ENCODE peak calls at places on chromosomes 13 and 19, in six cellular contexts. G is H9, M is IMR-90, U is mesenchymal stem cell, S is H1, Q is trophoblast cell. B is an unnamed sample.

GRCh38 chr19:16957151-16957662 is 68.4 kb downstream of the F2RL3 start:
- DNase-seq in U (no peak), M (no peak), S (no peak), G (no peak), Q (no peak), B (no peak)

GRCh38 chr19:29537181-29537580 is 11.4 kb downstream of the VSTM2B start:
- DNase-seq in U (no peak), S (no peak), M (no peak), Q (no peak), G (peak), B (no peak)

GRCh38 chr13:89900104-89900760 is 1447.3 kb upstream of the MIR17HG start:
- DNase-seq in U (no peak), S (no peak), Q (no peak), G (no peak), M (no peak), B (no peak)

GRCh38 chr19:7738023-7738422 is 6.1 kb upstream of the CLEC4G start:
- DNase-seq in G (no peak), U (no peak), Q (no peak), M (no peak), S (no peak), B (no peak)

GRCh38 chr19:15210323-15210774 is 9.6 kb upstream of the NOTCH3 start:
- DNase-seq in S (no peak), U (peak), G (no peak), Q (peak), M (peak), B (no peak)

GRCh38 chr19:13091400-13092161 is 11.1 kb downstream of the LYL1 start:
- DNase-seq in M (peak), U (peak), S (no peak), Q (no peak), G (peak), B (no peak)

GRCh38 chr19:47615230-47615629 is 6.3 kb downstream of the BICRA start:
- DNase-seq in S (no peak), M (no peak), G (no peak), U (no peak), Q (no peak), B (no peak)

GRCh38 chr13:30332516-30333165 is 25.3 kb upstream of the KATNAL1 start:
- DNase-seq in U (no peak), M (no peak), G (no peak), S (no peak), Q (no peak), B (no peak)

GRCh38 chr13:25192489-25192888 is 20.4 kb upstream of the AMER2 start:
- DNase-seq in Q (no peak), M (no peak), S (no peak), U (no peak), G (no peak), B (no peak)

GRCh38 chr19:3785464-3785937 is 680 bp downstream of the MATK start:
- DNase-seq in G (no peak), Q (no peak), U (no peak), S (no peak), M (no peak), B (no peak)

GRCh38 chr13:105918842-105919741 is 616.4 kb downstream of the EFNB2 start:
- DNase-seq in S (no peak), M (peak), Q (peak), G (peak), U (peak), B (no peak)

GRCh38 chr13:45162821-45163220 is 38.0 kb downstream of the KCTD4 start:
- DNase-seq in Q (peak), U (peak), S (no peak), M (peak), G (no peak), B (no peak)

GRCh38 chr19:45767410-45767880 is 1.6 kb downstream of the SIX5 start:
- DNase-seq in G (peak), U (peak), M (peak), Q (peak), S (no peak), B (peak)

GRCh38 chr13:76723551-76724232 is 162.5 kb downstream of the KCTD12 start:
- DNase-seq in U (peak), G (peak), S (peak), M (peak), Q (peak), B (no peak)

GRCh38 chr19:12794936-12795335 is 3.6 kb downstream of the JUNB start:
- DNase-seq in Q (peak), M (peak), S (no peak), G (no peak), U (peak), B (no peak)

DNA sequence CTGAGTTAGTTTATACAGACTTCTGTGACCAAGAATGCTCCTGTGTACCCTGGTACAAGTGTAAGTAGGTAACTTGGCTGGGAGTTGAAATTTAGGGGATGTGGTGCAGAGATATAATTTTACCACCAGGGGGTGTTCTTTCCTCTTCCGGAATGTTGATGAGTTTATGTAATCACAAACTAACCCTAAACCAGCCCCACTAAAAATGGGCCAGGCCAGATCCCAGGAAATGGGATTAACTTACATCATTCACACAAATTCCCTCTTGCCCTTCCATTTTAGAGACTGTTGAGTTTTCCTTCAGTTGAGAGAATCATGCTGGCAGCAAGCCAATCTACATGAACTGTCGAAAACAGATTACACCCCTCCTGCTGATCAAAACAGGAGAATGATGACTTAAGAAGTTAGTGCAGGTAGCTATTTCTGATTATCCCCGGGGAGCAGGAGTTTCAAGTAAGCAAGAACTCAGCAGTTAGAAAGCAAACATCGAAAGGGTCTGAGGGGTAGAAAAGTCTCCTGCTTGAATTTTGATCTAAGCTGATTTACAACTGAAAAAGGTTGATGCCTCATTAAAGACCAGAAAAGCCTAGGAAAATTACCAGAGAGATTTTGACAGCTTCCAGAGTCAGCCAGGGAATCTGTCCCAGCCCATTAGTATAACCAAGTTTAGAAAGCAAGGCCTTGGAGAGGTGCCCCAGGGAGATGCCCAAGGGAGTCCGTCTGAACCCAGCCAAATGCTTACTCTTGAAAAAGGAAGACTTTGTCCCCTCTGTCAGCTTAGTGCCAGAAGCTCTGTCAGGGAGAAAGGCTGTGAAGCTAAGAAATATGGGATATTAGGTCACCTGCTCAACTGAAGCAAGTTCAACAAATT is 32.3 kb upstream of the MED4 start:
- DNase-seq in U (peak), G (peak), M (peak), Q (peak), S (peak), B (peak)
- H4K8ac ChIP-seq in U (peak), G (no peak), M (no peak), Q (peak), S (no peak), B (no peak)

DNA sequence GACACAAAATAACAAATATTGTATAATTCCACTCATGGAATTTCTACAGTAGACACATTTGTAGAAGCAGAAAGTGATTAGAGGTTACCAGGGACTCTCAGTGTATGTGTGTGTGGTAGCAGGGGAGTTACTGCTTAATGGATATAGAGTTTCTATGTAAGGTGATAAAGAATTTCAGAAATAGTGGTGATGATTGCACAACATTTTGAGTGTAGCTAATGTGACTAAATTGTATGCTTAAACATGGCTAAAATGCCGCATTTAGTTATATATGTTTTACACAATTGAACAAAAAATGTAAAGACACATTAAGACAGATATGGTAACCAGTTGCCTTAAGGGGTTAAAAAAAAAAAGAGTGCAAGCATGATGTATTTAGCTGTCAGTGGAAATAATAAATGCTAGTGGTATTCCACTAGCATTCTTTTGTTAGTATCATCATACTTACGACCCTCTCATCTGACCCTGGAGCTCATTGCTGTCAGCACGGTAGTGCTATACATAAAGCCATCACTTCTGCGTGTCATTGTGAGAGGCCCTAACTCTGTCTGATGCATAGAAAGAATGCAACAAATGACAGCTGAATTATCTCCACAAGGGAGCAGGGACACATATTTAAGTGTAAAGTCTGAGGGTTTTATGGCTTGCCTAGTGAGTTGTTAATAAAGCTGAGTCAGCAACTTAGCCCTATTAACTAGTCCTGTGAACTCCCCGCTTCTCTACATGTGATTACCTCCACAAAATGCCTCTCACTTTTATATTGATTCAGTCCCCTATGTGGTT is 134.1 kb upstream of the RXFP2 start:
- DNase-seq in U (no peak), S (no peak), M (no peak), Q (no peak), G (no peak), B (no peak)
- H3K4me2 ChIP-seq in U (no peak), S (no peak), M (no peak), Q (no peak), G (no peak), B (no peak)

GRCh38 chr19:55261671-55262126 is 2.9 kb upstream of the PPP6R1 start:
- DNase-seq in G (peak), Q (no peak), M (no peak), U (no peak), S (no peak), B (no peak)

GRCh38 chr19:55258828-55259539 is at the start of gene PPP6R1:
- DNase-seq in Q (peak), U (peak), M (peak), S (peak), G (peak), B (peak)

GRCh38 chr19:55258476-55258827 is 365 bp downstream of the PPP6R1 start:
- DNase-seq in U (peak), Q (no peak), G (no peak), S (no peak), M (no peak), B (no peak)

GRCh38 chr19:55257461-55258411 is 1.1 kb downstream of the PPP6R1 start:
- DNase-seq in Q (peak), S (no peak), U (peak), M (peak), G (no peak), B (no peak)

GRCh38 chr19:55259540-55260210 is 858 bp upstream of the PPP6R1 start:
- DNase-seq in M (no peak), Q (no peak), S (no peak), G (no peak), U (no peak), B (no peak)
- H4K8ac ChIP-seq in M (peak), Q (peak), S (peak), G (no peak), U (peak), B (no peak)

GRCh38 chr13:40432018-40432978 is 234.1 kb downstream of the FOXO1 start:
- DNase-seq in Q (no peak), G (no peak), M (no peak), U (no peak), S (no peak), B (no peak)

GRCh38 chr13:40428354-40428753 is 238.1 kb downstream of the FOXO1 start:
- DNase-seq in S (no peak), Q (no peak), G (no peak), U (no peak), M (no peak), B (no peak)

GRCh38 chr13:40434516-40435397 is 231.7 kb downstream of the FOXO1 start:
- DNase-seq in G (no peak), S (no peak), Q (no peak), M (no peak), U (no peak), B (no peak)

GRCh38 chr13:40433577-40433976 is 232.9 kb downstream of the FOXO1 start:
- DNase-seq in Q (no peak), M (no peak), S (no peak), G (no peak), U (no peak), B (no peak)

GRCh38 chr13:40430234-40430633 is 236.2 kb downstream of the FOXO1 start:
- DNase-seq in G (no peak), Q (no peak), S (no peak), M (no peak), U (no peak), B (no peak)
- H3K4me2 ChIP-seq in G (no peak), Q (no peak), S (no peak), M (no peak), U (no peak), B (no peak)

GRCh38 chr19:58519087-58519354 is 589 bp downstream of the ZBTB45 start:
- DNase-seq in M (peak), S (no peak), G (peak), U (peak), Q (peak), B (peak)
- H4K8ac ChIP-seq in M (peak), S (peak), G (no peak), U (peak), Q (peak), B (no peak)

B was measured in neuronal stem cell.